ENCODE peak calls at places on chromosome 18, in eight cellular contexts. One of them, this sample, is unnamed.

GRCh38 chr18:73947180-73947989 is 200.2 kb downstream of the FBXO15 start:
- DNase-seq in effector memory CD4-positive, alpha-beta T cell: no peak
- DNase-seq in breast epithelium: no peak
- DNase-seq in ovary: no peak
- DNase-seq in CD8-positive, alpha-beta T cell: no peak
- DNase-seq in Karpas-422: no peak
- DNase-seq in GM23248: no peak
- DNase-seq in mesendoderm: no peak
- DNase-seq in this sample: no peak

GRCh38 chr18:38545071-38545470 is 979.5 kb upstream of the CELF4 start:
- DNase-seq in effector memory CD4-positive, alpha-beta T cell: no peak
- DNase-seq in breast epithelium: no peak
- DNase-seq in ovary: no peak
- DNase-seq in CD8-positive, alpha-beta T cell: no peak
- DNase-seq in Karpas-422: no peak
- DNase-seq in GM23248: no peak
- DNase-seq in mesendoderm: peak; percentile 93
- DNase-seq in this sample: no peak

GRCh38 chr18:6885992-6886823 is 156.7 kb downstream of the ARHGAP28 start:
- DNase-seq in effector memory CD4-positive, alpha-beta T cell: no peak
- DNase-seq in breast epithelium: no peak
- DNase-seq in ovary: peak; percentile 63
- DNase-seq in CD8-positive, alpha-beta T cell: no peak
- DNase-seq in Karpas-422: peak; percentile 64
- DNase-seq in GM23248: peak; percentile 72
- DNase-seq in mesendoderm: peak; percentile 70
- DNase-seq in this sample: no peak

GRCh38 chr18:27662537-27662936 is 477.4 kb upstream of the CHST9 start:
- DNase-seq in effector memory CD4-positive, alpha-beta T cell: no peak
- DNase-seq in breast epithelium: no peak
- DNase-seq in ovary: no peak
- DNase-seq in CD8-positive, alpha-beta T cell: no peak
- DNase-seq in Karpas-422: no peak
- DNase-seq in GM23248: no peak
- DNase-seq in mesendoderm: no peak
- DNase-seq in this sample: no peak

GRCh38 chr18:12699747-12700146 is 2.8 kb downstream of the CEP76 start:
- DNase-seq in effector memory CD4-positive, alpha-beta T cell: no peak
- DNase-seq in breast epithelium: no peak
- DNase-seq in ovary: no peak
- DNase-seq in CD8-positive, alpha-beta T cell: no peak
- DNase-seq in Karpas-422: no peak
- DNase-seq in GM23248: no peak
- DNase-seq in mesendoderm: no peak
- DNase-seq in this sample: no peak

GRCh38 chr18:73235491-73235890 is 367.7 kb upstream of the NETO1 start:
- DNase-seq in effector memory CD4-positive, alpha-beta T cell: no peak
- DNase-seq in breast epithelium: no peak
- DNase-seq in ovary: no peak
- DNase-seq in CD8-positive, alpha-beta T cell: no peak
- DNase-seq in Karpas-422: no peak
- DNase-seq in GM23248: peak; percentile 81
- DNase-seq in mesendoderm: peak; percentile 31
- DNase-seq in this sample: no peak

GRCh38 chr18:77038182-77038581 is 94.4 kb downstream of the MBP start:
- DNase-seq in effector memory CD4-positive, alpha-beta T cell: no peak
- DNase-seq in breast epithelium: no peak
- DNase-seq in ovary: no peak
- DNase-seq in CD8-positive, alpha-beta T cell: no peak
- DNase-seq in Karpas-422: no peak
- DNase-seq in GM23248: no peak
- DNase-seq in mesendoderm: no peak
- DNase-seq in this sample: no peak

GRCh38 chr18:21831413-21831831 is 90.8 kb downstream of the MIB1 start:
- DNase-seq in effector memory CD4-positive, alpha-beta T cell: no peak
- DNase-seq in breast epithelium: no peak
- DNase-seq in ovary: no peak
- DNase-seq in CD8-positive, alpha-beta T cell: no peak
- DNase-seq in Karpas-422: no peak
- DNase-seq in GM23248: no peak
- DNase-seq in mesendoderm: peak; percentile 23
- DNase-seq in this sample: no peak

GRCh38 chr18:68121826-68122225 is 593.1 kb downstream of the TMX3 start:
- DNase-seq in effector memory CD4-positive, alpha-beta T cell: no peak
- DNase-seq in breast epithelium: no peak
- DNase-seq in ovary: no peak
- DNase-seq in CD8-positive, alpha-beta T cell: no peak
- DNase-seq in Karpas-422: no peak
- DNase-seq in GM23248: peak; percentile 47
- DNase-seq in mesendoderm: no peak
- DNase-seq in this sample: no peak

GRCh38 chr18:10953672-10954071 is 195.7 kb downstream of the PIEZO2 start:
- DNase-seq in effector memory CD4-positive, alpha-beta T cell: no peak
- DNase-seq in breast epithelium: no peak
- DNase-seq in ovary: no peak
- DNase-seq in CD8-positive, alpha-beta T cell: no peak
- DNase-seq in Karpas-422: no peak
- DNase-seq in GM23248: no peak
- DNase-seq in mesendoderm: no peak
- DNase-seq in this sample: no peak

GRCh38 chr18:35042389-35043066 is 1.3 kb downstream of the MAPRE2 start:
- DNase-seq in effector memory CD4-positive, alpha-beta T cell: no peak
- DNase-seq in breast epithelium: no peak
- DNase-seq in ovary: no peak
- DNase-seq in CD8-positive, alpha-beta T cell: no peak
- DNase-seq in Karpas-422: peak; percentile 72
- DNase-seq in GM23248: peak; percentile 50
- DNase-seq in mesendoderm: no peak
- DNase-seq in this sample: peak; percentile 52

GRCh38 chr18:70154591-70155194 is 50.8 kb downstream of the RTTN start:
- DNase-seq in effector memory CD4-positive, alpha-beta T cell: no peak
- DNase-seq in breast epithelium: no peak
- DNase-seq in ovary: no peak
- DNase-seq in CD8-positive, alpha-beta T cell: no peak
- DNase-seq in Karpas-422: no peak
- DNase-seq in GM23248: peak; percentile 60
- DNase-seq in mesendoderm: peak; percentile 14
- DNase-seq in this sample: no peak

GRCh38 chr18:13934676-13935075 is 19.3 kb upstream of the MC2R start:
- DNase-seq in effector memory CD4-positive, alpha-beta T cell: no peak
- DNase-seq in breast epithelium: no peak
- DNase-seq in ovary: no peak
- DNase-seq in CD8-positive, alpha-beta T cell: no peak
- DNase-seq in Karpas-422: no peak
- DNase-seq in GM23248: no peak
- DNase-seq in mesendoderm: no peak
- DNase-seq in this sample: no peak

GRCh38 chr18:73688161-73688560 is 459.5 kb downstream of the FBXO15 start:
- DNase-seq in effector memory CD4-positive, alpha-beta T cell: no peak
- DNase-seq in breast epithelium: no peak
- DNase-seq in ovary: no peak
- DNase-seq in CD8-positive, alpha-beta T cell: no peak
- DNase-seq in Karpas-422: no peak
- DNase-seq in GM23248: no peak
- DNase-seq in mesendoderm: no peak
- DNase-seq in this sample: no peak

GRCh38 chr18:12304351-12305210 is 3.5 kb upstream of the TUBB6 start:
- DNase-seq in effector memory CD4-positive, alpha-beta T cell: no peak
- DNase-seq in breast epithelium: peak; percentile 76
- DNase-seq in ovary: no peak
- DNase-seq in CD8-positive, alpha-beta T cell: no peak
- DNase-seq in Karpas-422: no peak
- DNase-seq in GM23248: no peak
- DNase-seq in mesendoderm: no peak
- DNase-seq in this sample: no peak

GRCh38 chr18:22846697-22847096 is 86.4 kb upstream of the RBBP8 start:
- DNase-seq in effector memory CD4-positive, alpha-beta T cell: no peak
- DNase-seq in breast epithelium: no peak
- DNase-seq in ovary: no peak
- DNase-seq in CD8-positive, alpha-beta T cell: no peak
- DNase-seq in Karpas-422: no peak
- DNase-seq in GM23248: no peak
- DNase-seq in mesendoderm: no peak
- DNase-seq in this sample: no peak

DNA sequence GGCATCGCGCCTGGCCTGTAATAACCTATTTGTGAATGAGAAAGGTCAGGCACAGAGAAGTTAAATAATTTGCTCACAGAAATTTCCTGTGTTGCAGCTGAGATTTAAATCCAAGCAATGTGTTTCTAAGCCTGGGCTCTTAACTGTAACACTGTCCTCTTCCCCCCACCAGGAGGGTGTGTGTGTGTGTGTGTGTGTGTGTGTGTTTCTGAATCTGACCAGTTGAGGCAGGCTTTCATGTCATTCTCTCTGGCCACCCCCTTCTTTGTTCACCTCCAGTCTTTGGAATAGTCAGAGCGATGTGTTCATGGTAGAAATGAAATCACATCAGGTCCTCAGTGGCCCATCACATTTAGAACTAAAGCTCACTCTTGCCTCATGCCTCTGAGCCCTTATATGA is 81.2 kb downstream of the NEDD4L start:
- DNase-seq in effector memory CD4-positive, alpha-beta T cell: no peak
- DNase-seq in breast epithelium: no peak
- DNase-seq in ovary: no peak
- DNase-seq in CD8-positive, alpha-beta T cell: no peak
- DNase-seq in Karpas-422: no peak
- DNase-seq in GM23248: peak; percentile 9
- DNase-seq in mesendoderm: peak; percentile 58
- DNase-seq in this sample: no peak
- H3K27ac ChIP-seq in effector memory CD4-positive, alpha-beta T cell: no peak overlapping the region
- H3K27ac ChIP-seq in breast epithelium: no peak overlapping the region
- H3K27ac ChIP-seq in ovary: no peak overlapping the region
- H3K27ac ChIP-seq in CD8-positive, alpha-beta T cell: no peak overlapping the region
- H3K27ac ChIP-seq in Karpas-422: no peak overlapping the region
- H3K27ac ChIP-seq in GM23248: no peak overlapping the region
- H3K27ac ChIP-seq in mesendoderm: no peak overlapping the region
- H3K27ac ChIP-seq in this sample: no peak overlapping the region

GRCh38 chr18:58637197-58637596 is 8.3 kb upstream of the ALPK2 start:
- DNase-seq in effector memory CD4-positive, alpha-beta T cell: no peak
- DNase-seq in breast epithelium: no peak
- DNase-seq in ovary: no peak
- DNase-seq in CD8-positive, alpha-beta T cell: no peak
- DNase-seq in Karpas-422: no peak
- DNase-seq in GM23248: no peak
- DNase-seq in mesendoderm: no peak
- DNase-seq in this sample: no peak

GRCh38 chr18:58640428-58640805 is 11.5 kb upstream of the ALPK2 start:
- DNase-seq in effector memory CD4-positive, alpha-beta T cell: no peak
- DNase-seq in breast epithelium: no peak
- DNase-seq in ovary: no peak
- DNase-seq in CD8-positive, alpha-beta T cell: no peak
- DNase-seq in Karpas-422: no peak
- DNase-seq in GM23248: no peak
- DNase-seq in mesendoderm: peak; percentile 95
- DNase-seq in this sample: no peak

GRCh38 chr18:58639751-58640427 is 11.0 kb upstream of the ALPK2 start:
- DNase-seq in effector memory CD4-positive, alpha-beta T cell: no peak
- DNase-seq in breast epithelium: no peak
- DNase-seq in ovary: no peak
- DNase-seq in CD8-positive, alpha-beta T cell: no peak
- DNase-seq in Karpas-422: no peak
- DNase-seq in GM23248: peak; percentile 68
- DNase-seq in mesendoderm: peak; percentile 62
- DNase-seq in this sample: no peak

GRCh38 chr18:58639237-58639636 is 10.3 kb upstream of the ALPK2 start:
- DNase-seq in effector memory CD4-positive, alpha-beta T cell: no peak
- DNase-seq in breast epithelium: no peak
- DNase-seq in ovary: no peak
- DNase-seq in CD8-positive, alpha-beta T cell: no peak
- DNase-seq in Karpas-422: no peak
- DNase-seq in GM23248: no peak
- DNase-seq in mesendoderm: no peak
- DNase-seq in this sample: no peak

DNA sequence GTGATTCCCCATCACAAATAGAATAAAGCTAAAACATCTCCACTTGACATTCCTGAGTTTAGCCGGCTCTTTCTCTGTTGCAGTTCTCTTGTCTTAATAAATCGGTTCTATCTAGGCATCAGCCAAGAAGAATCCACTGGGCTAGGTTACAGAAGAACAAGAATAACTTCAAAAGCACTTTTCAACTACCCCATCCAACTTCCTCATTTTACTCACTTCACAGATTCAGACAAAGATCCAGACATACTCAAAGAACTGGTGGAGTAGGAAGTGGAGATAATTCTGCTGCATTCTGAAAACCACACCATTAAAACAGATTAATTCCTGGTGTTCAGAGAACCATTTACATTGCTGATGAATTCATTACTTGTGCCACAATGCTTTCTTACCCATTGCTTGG is 9.6 kb upstream of the ALPK2 start:
- DNase-seq in effector memory CD4-positive, alpha-beta T cell: no peak
- DNase-seq in breast epithelium: no peak
- DNase-seq in ovary: no peak
- DNase-seq in CD8-positive, alpha-beta T cell: no peak
- DNase-seq in Karpas-422: peak; percentile 49
- DNase-seq in GM23248: no peak
- DNase-seq in mesendoderm: no peak
- DNase-seq in this sample: no peak
- H3K4me1 ChIP-seq in effector memory CD4-positive, alpha-beta T cell: no peaks in the 10 kb centered on the region
- H3K4me1 ChIP-seq in breast epithelium: no peaks in the 10 kb centered on the region
- H3K4me1 ChIP-seq in ovary: no peaks in the 10 kb centered on the region
- H3K4me1 ChIP-seq in CD8-positive, alpha-beta T cell: no peaks in the 10 kb centered on the region
- H3K4me1 ChIP-seq in Karpas-422: peaks cover 16% of the 10 kb centered on the region
- H3K4me1 ChIP-seq in GM23248: peaks cover 41% of the 10 kb centered on the region
- H3K4me1 ChIP-seq in mesendoderm: peaks cover 14% of the 10 kb centered on the region
- H3K4me1 ChIP-seq in this sample: no peaks in the 10 kb centered on the region

GRCh38 chr18:29007986-29008654 is 831.2 kb upstream of the CDH2 start:
- DNase-seq in effector memory CD4-positive, alpha-beta T cell: no peak
- DNase-seq in breast epithelium: no peak
- DNase-seq in ovary: no peak
- DNase-seq in CD8-positive, alpha-beta T cell: no peak
- DNase-seq in Karpas-422: no peak
- DNase-seq in GM23248: no peak
- DNase-seq in mesendoderm: no peak
- DNase-seq in this sample: no peak
- H3K4me3 ChIP-seq in effector memory CD4-positive, alpha-beta T cell: no peak overlapping the region
- H3K4me3 ChIP-seq in breast epithelium: no peak overlapping the region
- H3K4me3 ChIP-seq in ovary: no peak overlapping the region
- H3K4me3 ChIP-seq in CD8-positive, alpha-beta T cell: no peak overlapping the region
- H3K4me3 ChIP-seq in Karpas-422: no peak overlapping the region
- H3K4me3 ChIP-seq in GM23248: no peak overlapping the region
- H3K4me3 ChIP-seq in mesendoderm: no peak overlapping the region
- H3K4me3 ChIP-seq in this sample: no peak overlapping the region

DNA sequence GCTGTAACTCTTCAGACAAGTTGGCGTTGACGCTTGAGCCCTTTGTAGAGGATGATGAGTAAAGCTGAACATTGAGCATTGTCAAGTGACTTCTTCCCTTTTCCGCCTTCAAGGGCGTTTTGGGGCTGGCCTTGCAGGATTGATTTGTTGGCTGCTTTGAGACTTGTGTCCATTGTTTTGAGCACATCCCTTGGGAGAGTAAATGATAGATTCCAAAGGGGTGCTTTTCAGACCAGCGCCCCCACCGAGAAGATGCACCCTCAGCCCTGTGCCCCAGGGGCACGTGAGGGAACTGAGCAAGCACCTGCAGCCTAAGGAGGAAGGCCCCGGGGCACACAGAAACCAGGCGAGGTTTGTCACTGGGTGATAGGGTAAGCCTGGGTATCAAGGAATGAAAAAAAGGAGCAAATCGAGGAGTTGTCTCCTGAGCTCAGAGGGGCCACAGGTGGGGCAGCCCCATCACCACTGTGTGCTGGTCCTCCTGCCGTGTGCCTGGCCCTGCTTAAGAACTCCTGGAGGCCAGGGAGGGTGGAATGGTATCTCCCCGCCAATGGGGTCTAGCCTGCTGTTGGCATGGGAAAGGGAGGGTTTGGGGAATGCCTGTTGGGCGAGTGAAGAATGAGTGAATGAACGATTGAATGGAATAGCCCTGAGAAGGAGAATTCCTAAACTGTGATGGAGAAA is 64.0 kb downstream of the RAB31 start:
- DNase-seq in effector memory CD4-positive, alpha-beta T cell: no peak
- DNase-seq in breast epithelium: no peak
- DNase-seq in ovary: no peak
- DNase-seq in CD8-positive, alpha-beta T cell: no peak
- DNase-seq in Karpas-422: no peak
- DNase-seq in GM23248: no peak
- DNase-seq in mesendoderm: no peak
- DNase-seq in this sample: no peak
- H3K27ac ChIP-seq in effector memory CD4-positive, alpha-beta T cell: no peak overlapping the region
- H3K27ac ChIP-seq in breast epithelium: no peak overlapping the region
- H3K27ac ChIP-seq in ovary: no peak overlapping the region
- H3K27ac ChIP-seq in CD8-positive, alpha-beta T cell: no peak overlapping the region
- H3K27ac ChIP-seq in Karpas-422: no peak overlapping the region
- H3K27ac ChIP-seq in GM23248: no peak overlapping the region
- H3K27ac ChIP-seq in mesendoderm: no peak overlapping the region
- H3K27ac ChIP-seq in this sample: no peak overlapping the region

This sample was measured in naive thymus-derived CD4-positive, alpha-beta T cell.